ENCODE peak calls at places on chromosomes 3 and 15, in eight cellular contexts. L is upper lobe of left lung, I is tibial nerve, O is A549, H is transverse colon, A is sigmoid colon, T is ovary, B is stomach. Q is an unnamed sample.

GRCh38 chr15:50049871-50050270 is 69.2 kb downstream of the ATP8B4 start:
- DNase-seq in L (no peak), I (no peak), O (peak; percentile 16), H (no peak), A (no peak), T (no peak), B (no peak), Q (no peak)

GRCh38 chr15:96264801-96265515 is 65.5 kb upstream of the NR2F2 start:
- DNase-seq in L (no peak), I (no peak), O (peak; percentile 64), H (no peak), A (no peak), T (no peak), B (no peak), Q (no peak)

GRCh38 chr3:173876476-173876875 is 478.9 kb downstream of the NLGN1 start:
- DNase-seq in L (no peak), I (no peak), O (no peak), H (no peak), A (no peak), T (no peak), B (no peak), Q (no peak)

GRCh38 chr3:56296361-56296760 is 171.9 kb downstream of the ERC2 start:
- DNase-seq in L (no peak), I (no peak), O (no peak), H (no peak), A (no peak), T (no peak), B (no peak), Q (no peak)

GRCh38 chr3:73848173-73848751 is 223.5 kb upstream of the PDZRN3 start:
- DNase-seq in L (no peak), I (no peak), O (peak; percentile 12), H (no peak), A (no peak), T (no peak), B (no peak), Q (no peak)

GRCh38 chr3:105365171-105365535 is 1.6 kb upstream of the ALCAM start:
- DNase-seq in L (no peak), I (no peak), O (no peak), H (no peak), A (no peak), T (no peak), B (no peak), Q (no peak)

GRCh38 chr3:49371946-49372345 is 13.8 kb upstream of the GPX1 start:
- DNase-seq in L (no peak), I (no peak), O (no peak), H (no peak), A (no peak), T (no peak), B (no peak), Q (no peak)

GRCh38 chr3:138078096-138078495 is 37.3 kb downstream of the DZIP1L start:
- DNase-seq in L (no peak), I (no peak), O (peak; percentile 44), H (no peak), A (no peak), T (no peak), B (no peak), Q (no peak)

GRCh38 chr15:90082140-90082713 is 20.0 kb downstream of the IDH2 start:
- DNase-seq in L (no peak), I (no peak), O (no peak), H (no peak), A (peak; percentile 85), T (no peak), B (no peak), Q (no peak)

GRCh38 chr3:103052236-103052830 is 617.5 kb downstream of the ZPLD1 start:
- DNase-seq in L (peak; percentile 73), I (peak; percentile 47), O (peak; percentile 38), H (peak; percentile 58), A (peak; percentile 79), T (no peak), B (no peak), Q (no peak)

GRCh38 chr15:92949604-92950249 is 49.6 kb downstream of the CHD2 start:
- DNase-seq in L (no peak), I (no peak), O (peak; percentile 35), H (no peak), A (no peak), T (no peak), B (no peak), Q (no peak)

GRCh38 chr15:23014394-23015000 is 24.9 kb downstream of the TUBGCP5 start:
- DNase-seq in L (no peak), I (no peak), O (no peak), H (no peak), A (no peak), T (no peak), B (no peak), Q (no peak)

GRCh38 chr3:39752019-39752637 is 57.3 kb upstream of the MYRIP start:
- DNase-seq in L (no peak), I (no peak), O (no peak), H (no peak), A (no peak), T (no peak), B (no peak), Q (no peak)

GRCh38 chr15:32855942-32856341 is 138.1 kb downstream of the GREM1 start:
- DNase-seq in L (no peak), I (no peak), O (peak; percentile 93), H (no peak), A (no peak), T (no peak), B (no peak), Q (no peak)

GRCh38 chr15:51907136-51907862 is 64.3 kb downstream of the LEO1 start:
- DNase-seq in L (peak; percentile 78), I (no peak), O (peak; percentile 69), H (peak; percentile 28), A (no peak), T (no peak), B (peak; percentile 64), Q (no peak)

GRCh38 chr3:104846270-104846669 is 520.4 kb upstream of the ALCAM start:
- DNase-seq in L (no peak), I (no peak), O (no peak), H (no peak), A (no peak), T (no peak), B (no peak), Q (no peak)

GRCh38 chr3:61381745-61382392 is 130.6 kb upstream of the FHIT start:
- DNase-seq in L (no peak), I (no peak), O (peak; percentile 15), H (no peak), A (no peak), T (no peak), B (no peak), Q (no peak)

GRCh38 chr3:101535221-101535620 is 22.2 kb upstream of the SENP7 start:
- DNase-seq in L (no peak), I (no peak), O (no peak), H (no peak), A (no peak), T (no peak), B (no peak), Q (no peak)

DNA sequence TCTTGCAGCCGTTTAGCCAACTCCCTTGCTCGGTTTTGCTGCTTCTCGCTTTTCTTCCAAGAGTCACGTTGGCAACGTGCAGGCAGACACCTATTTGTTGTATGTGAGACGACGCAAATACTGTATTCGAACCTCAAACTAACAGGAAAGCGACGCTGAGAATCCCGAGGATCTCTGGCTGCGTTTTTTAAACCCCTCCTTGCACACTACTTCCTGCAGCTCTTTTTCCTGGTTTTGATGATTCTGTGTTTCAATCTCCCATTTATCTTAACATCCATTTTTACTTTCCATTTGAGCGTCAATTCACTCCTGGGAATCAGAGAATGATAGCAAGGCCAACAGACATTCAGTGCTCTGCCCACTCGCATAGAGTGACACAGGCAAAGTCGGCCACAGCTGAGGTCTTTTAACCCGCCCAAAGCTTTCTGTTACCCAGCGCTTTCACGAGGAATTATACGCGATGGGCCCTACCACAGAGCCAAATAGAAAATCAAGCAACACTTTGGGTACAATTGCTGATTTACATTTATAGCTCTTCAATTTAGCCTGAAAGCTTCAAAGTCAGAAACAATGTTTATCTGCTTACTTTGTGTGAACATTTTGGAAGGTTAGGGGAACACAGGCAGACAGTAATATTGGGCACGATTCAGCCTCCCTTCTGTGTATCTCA is 1.6 kb upstream of the ANXA2 start:
- DNase-seq in L (no peak), I (no peak), O (no peak), H (no peak), A (peak; percentile 68), T (no peak), B (no peak), Q (no peak)
- TF ChIP-seq EP300 in L (no peak), I (no peak), O (no peak), H (no peak), A (no peak), T (no peak), B (no peak), Q (no peak)

GRCh38 chr3:111541911-111542483 is at the start of gene CD96:
- DNase-seq in L (no peak), I (peak; percentile 22), O (no peak), H (peak; percentile 26), A (no peak), T (no peak), B (peak; percentile 27), Q (no peak)
- TF ChIP-seq EP300 in L (no peak), I (no peak), O (no peak), H (no peak), A (no peak), T (no peak), B (no peak), Q (no peak)

GRCh38 chr15:72227192-72227586 is 3.8 kb downstream of the PKM start:
- DNase-seq in L (no peak), I (no peak), O (peak; percentile 71), H (no peak), A (no peak), T (no peak), B (no peak), Q (no peak)

GRCh38 chr15:72227720-72228119 is 3.3 kb downstream of the PKM start:
- DNase-seq in L (peak; percentile 23), I (no peak), O (no peak), H (no peak), A (no peak), T (no peak), B (no peak), Q (no peak)

GRCh38 chr15:72220678-72221077 is 10.3 kb downstream of the PKM start:
- DNase-seq in L (no peak), I (no peak), O (no peak), H (no peak), A (no peak), T (no peak), B (no peak), Q (no peak)

GRCh38 chr15:72217216-72217615 is 13.8 kb downstream of the PKM start:
- DNase-seq in L (no peak), I (no peak), O (no peak), H (no peak), A (no peak), T (no peak), B (no peak), Q (no peak)

DNA sequence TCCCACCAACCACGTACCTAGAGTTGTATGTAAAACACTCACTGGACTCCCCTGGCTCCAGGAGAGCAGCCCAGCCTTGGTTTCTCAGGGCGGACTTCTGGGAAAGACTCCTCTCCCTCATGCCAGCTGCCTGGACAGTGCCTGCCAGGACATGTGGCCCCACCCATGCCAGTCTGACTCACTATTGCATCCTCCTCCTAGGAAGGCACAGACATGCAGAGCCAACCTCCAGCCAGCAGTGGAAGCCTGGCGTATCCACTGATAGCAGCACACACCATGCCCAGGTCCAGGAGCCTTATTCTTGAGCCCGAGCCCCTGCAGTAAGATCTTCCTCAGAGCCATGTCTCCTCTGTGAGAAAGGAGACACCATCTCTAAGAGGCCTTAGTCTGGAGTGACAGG is 8.6 kb downstream of the PKM start:
- DNase-seq in L (peak; percentile 42), I (no peak), O (peak; percentile 71), H (peak; percentile 43), A (peak; percentile 77), T (no peak), B (no peak), Q (no peak)
- TF ChIP-seq EP300 in L (no peak), I (no peak), O (no peak), H (no peak), A (no peak), T (no peak), B (no peak), Q (no peak)

GRCh38 chr3:176663376-176663775 is 533.9 kb downstream of the TBL1XR1 start:
- DNase-seq in L (no peak), I (no peak), O (no peak), H (no peak), A (no peak), T (no peak), B (no peak), Q (no peak)
- TF ChIP-seq EP300 in L (no peak), I (no peak), O (no peak), H (no peak), A (no peak), T (no peak), B (no peak), Q (no peak)